ENCODE peak calls at places on chromosome 16, in nine cellular contexts. One of them, this sample, is unnamed.

GRCh38 chr16:17295948-17296347 is 174.8 kb downstream of the XYLT1 start:
- DNase-seq in progenitor cell of endocrine pancreas: no peak
- DNase-seq in NCI-H460: no peak
- DNase-seq in CD8-positive, alpha-beta T cell: no peak
- DNase-seq in Panc1: no peak
- DNase-seq in cardiac fibroblast: no peak
- DNase-seq in SW 1271: no peak
- DNase-seq in upper lobe of right lung: no peak
- DNase-seq in GM13977: no peak
- DNase-seq in this sample: no peak

GRCh38 chr16:57607676-57608461 is 20.6 kb upstream of the ADGRG1 start:
- DNase-seq in progenitor cell of endocrine pancreas: no peak
- DNase-seq in NCI-H460: no peak
- DNase-seq in CD8-positive, alpha-beta T cell: no peak
- DNase-seq in Panc1: no peak
- DNase-seq in cardiac fibroblast: no peak
- DNase-seq in SW 1271: no peak
- DNase-seq in upper lobe of right lung: no peak
- DNase-seq in GM13977: no peak
- DNase-seq in this sample: peak; percentile 57

GRCh38 chr16:29665294-29666077 is 2.4 kb downstream of the SPN start:
- DNase-seq in progenitor cell of endocrine pancreas: no peak
- DNase-seq in NCI-H460: no peak
- DNase-seq in CD8-positive, alpha-beta T cell: peak; percentile 51
- DNase-seq in Panc1: no peak
- DNase-seq in cardiac fibroblast: no peak
- DNase-seq in SW 1271: no peak
- DNase-seq in upper lobe of right lung: peak; percentile 64
- DNase-seq in GM13977: no peak
- DNase-seq in this sample: no peak

GRCh38 chr16:31455601-31456314 is 3.5 kb upstream of the ARMC5 start:
- DNase-seq in progenitor cell of endocrine pancreas: no peak
- DNase-seq in NCI-H460: no peak
- DNase-seq in CD8-positive, alpha-beta T cell: no peak
- DNase-seq in Panc1: no peak
- DNase-seq in cardiac fibroblast: no peak
- DNase-seq in SW 1271: no peak
- DNase-seq in upper lobe of right lung: peak; percentile 37
- DNase-seq in GM13977: no peak
- DNase-seq in this sample: no peak

GRCh38 chr16:8872967-8873865 is 4.4 kb upstream of the CARHSP1 start:
- DNase-seq in progenitor cell of endocrine pancreas: no peak
- DNase-seq in NCI-H460: no peak
- DNase-seq in CD8-positive, alpha-beta T cell: no peak
- DNase-seq in Panc1: no peak
- DNase-seq in cardiac fibroblast: no peak
- DNase-seq in SW 1271: no peak
- DNase-seq in upper lobe of right lung: no peak
- DNase-seq in GM13977: no peak
- DNase-seq in this sample: no peak

GRCh38 chr16:51149721-51150158 is 1.3 kb downstream of the SALL1 start:
- DNase-seq in progenitor cell of endocrine pancreas: peak; percentile 22
- DNase-seq in NCI-H460: no peak
- DNase-seq in CD8-positive, alpha-beta T cell: no peak
- DNase-seq in Panc1: no peak
- DNase-seq in cardiac fibroblast: no peak
- DNase-seq in SW 1271: no peak
- DNase-seq in upper lobe of right lung: no peak
- DNase-seq in GM13977: no peak
- DNase-seq in this sample: no peak

GRCh38 chr16:51140112-51140511 is 11.0 kb downstream of the SALL1 start:
- DNase-seq in progenitor cell of endocrine pancreas: no peak
- DNase-seq in NCI-H460: no peak
- DNase-seq in CD8-positive, alpha-beta T cell: no peak
- DNase-seq in Panc1: no peak
- DNase-seq in cardiac fibroblast: no peak
- DNase-seq in SW 1271: no peak
- DNase-seq in upper lobe of right lung: no peak
- DNase-seq in GM13977: no peak
- DNase-seq in this sample: no peak

GRCh38 chr16:84550096-84550495 is 45.6 kb upstream of the MEAK7 start:
- DNase-seq in progenitor cell of endocrine pancreas: no peak
- DNase-seq in NCI-H460: no peak
- DNase-seq in CD8-positive, alpha-beta T cell: no peak
- DNase-seq in Panc1: no peak
- DNase-seq in cardiac fibroblast: peak; percentile 30
- DNase-seq in SW 1271: no peak
- DNase-seq in upper lobe of right lung: no peak
- DNase-seq in GM13977: no peak
- DNase-seq in this sample: no peak

GRCh38 chr16:268141-269053 is 7.3 kb downstream of the RGS11 start:
- DNase-seq in progenitor cell of endocrine pancreas: no peak
- DNase-seq in NCI-H460: no peak
- DNase-seq in CD8-positive, alpha-beta T cell: no peak
- DNase-seq in Panc1: no peak
- DNase-seq in cardiac fibroblast: no peak
- DNase-seq in SW 1271: no peak
- DNase-seq in upper lobe of right lung: peak; percentile 63
- DNase-seq in GM13977: no peak
- DNase-seq in this sample: no peak

GRCh38 chr16:76464973-76465620 is 187.9 kb downstream of the CNTNAP4 start:
- DNase-seq in progenitor cell of endocrine pancreas: no peak
- DNase-seq in NCI-H460: no peak
- DNase-seq in CD8-positive, alpha-beta T cell: no peak
- DNase-seq in Panc1: no peak
- DNase-seq in cardiac fibroblast: no peak
- DNase-seq in SW 1271: no peak
- DNase-seq in upper lobe of right lung: no peak
- DNase-seq in GM13977: no peak
- DNase-seq in this sample: no peak

This sample was measured in mesenteric fat pad.